ENCODE peak calls at places on chromosomes 5 and 9, in seven cellular contexts. E is brain microvascular endothelial cell; M is left ventricle myocardium inferior; A is neural progenitor cell; K is effector memory CD4-positive, alpha-beta T cell; O is dorsolateral prefrontal cortex; X is tibial artery. W is an unnamed sample.

GRCh38 chr5:174323878-174324281 is 278.4 kb downstream of the NSG2 start:
- DNase-seq in E (peak; percentile 18), M (no peak), A (peak; percentile 89), K (no peak), O (peak; percentile 72), X (peak; percentile 46), W (no peak)

GRCh38 chr5:137039939-137040515 is 459.1 kb downstream of the SPOCK1 start:
- DNase-seq in E (no peak), M (no peak), A (no peak), K (no peak), O (no peak), X (no peak), W (no peak)

GRCh38 chr9:113711251-113711650 is 164.9 kb upstream of the ZNF618 start:
- DNase-seq in E (no peak), M (no peak), A (no peak), K (no peak), O (no peak), X (no peak), W (no peak)

GRCh38 chr5:81428446-81428845 is 34.5 kb upstream of the ACOT12 start:
- DNase-seq in E (no peak), M (no peak), A (no peak), K (no peak), O (no peak), X (no peak), W (no peak)

GRCh38 chr9:124792976-124793594 is 16.2 kb downstream of the OLFML2A start:
- DNase-seq in E (no peak), M (no peak), A (peak; percentile 46), K (no peak), O (no peak), X (no peak), W (no peak)

GRCh38 chr5:149745-150450 is 41.4 kb upstream of the LRRC14B start:
- DNase-seq in E (no peak), M (no peak), A (no peak), K (no peak), O (no peak), X (no peak), W (peak; percentile 36)

GRCh38 chr5:115033861-115034260 is 135.8 kb downstream of the TRIM36 start:
- DNase-seq in E (no peak), M (no peak), A (peak; percentile 30), K (no peak), O (peak; percentile 43), X (no peak), W (no peak)

GRCh38 chr5:164798110-164798509 is 1292.7 kb downstream of the MAT2B start:
- DNase-seq in E (no peak), M (no peak), A (no peak), K (no peak), O (no peak), X (no peak), W (no peak)

GRCh38 chr5:14165375-14166091 is 22.4 kb downstream of the TRIO start:
- DNase-seq in E (peak; percentile 85), M (no peak), A (no peak), K (no peak), O (no peak), X (no peak), W (no peak)

GRCh38 chr9:71636143-71636839 is 132.0 kb downstream of the CEMIP2 start:
- DNase-seq in E (no peak), M (no peak), A (no peak), K (no peak), O (no peak), X (no peak), W (no peak)

GRCh38 chr5:170393235-170393634 is 4.1 kb upstream of the KCNMB1 start:
- DNase-seq in E (peak; percentile 5), M (no peak), A (no peak), K (no peak), O (no peak), X (no peak), W (no peak)

GRCh38 chr5:18052569-18052968 is 418.3 kb downstream of the TAF11L14 start:
- DNase-seq in E (no peak), M (no peak), A (no peak), K (no peak), O (no peak), X (no peak), W (no peak)

GRCh38 chr9:2290382-2290781 is 275.2 kb downstream of the SMARCA2 start:
- DNase-seq in E (no peak), M (no peak), A (no peak), K (no peak), O (no peak), X (no peak), W (no peak)

GRCh38 chr9:27151693-27152397 is 42.8 kb downstream of the TEK start:
- DNase-seq in E (peak; percentile 44), M (no peak), A (no peak), K (no peak), O (no peak), X (no peak), W (peak; percentile 46)

GRCh38 chr9:26706223-26706622 is 186.4 kb downstream of the CAAP1 start:
- DNase-seq in E (no peak), M (no peak), A (no peak), K (no peak), O (no peak), X (no peak), W (peak; percentile 5)

GRCh38 chr5:126858441-126858840 is 81.5 kb downstream of the LMNB1 start:
- DNase-seq in E (no peak), M (no peak), A (no peak), K (no peak), O (no peak), X (no peak), W (no peak)

GRCh38 chr5:125559296-125559695 is 812.9 kb upstream of the ZNF608 start:
- DNase-seq in E (peak; percentile 96), M (no peak), A (no peak), K (no peak), O (no peak), X (no peak), W (peak; percentile 89)

GRCh38 chr5:116575635-116576042 is 1.0 kb upstream of the SEMA6A start:
- DNase-seq in E (no peak), M (no peak), A (peak; percentile 64), K (no peak), O (no peak), X (peak; percentile 65), W (no peak)

GRCh38 chr5:59089767-59090166 is 506.9 kb downstream of the RAB3C start:
- DNase-seq in E (no peak), M (no peak), A (no peak), K (no peak), O (no peak), X (no peak), W (no peak)

GRCh38 chr9:121323449-121324151 is 46.5 kb downstream of the STOM start:
- DNase-seq in E (no peak), M (no peak), A (no peak), K (no peak), O (no peak), X (no peak), W (no peak)

GRCh38 chr9:121321039-121321503 is 49.0 kb downstream of the STOM start:
- DNase-seq in E (peak; percentile 48), M (no peak), A (no peak), K (no peak), O (no peak), X (peak; percentile 70), W (no peak)

GRCh38 chr9:121324316-121324715 is 45.7 kb downstream of the STOM start:
- DNase-seq in E (no peak), M (no peak), A (no peak), K (no peak), O (no peak), X (no peak), W (no peak)

GRCh38 chr9:121322037-121322736 is 47.9 kb downstream of the STOM start:
- DNase-seq in E (peak; percentile 76), M (no peak), A (no peak), K (no peak), O (no peak), X (no peak), W (peak; percentile 93)

GRCh38 chr9:121322737-121323448 is 47.2 kb downstream of the STOM start:
- DNase-seq in E (no peak), M (no peak), A (no peak), K (no peak), O (no peak), X (peak; percentile 64), W (no peak)
- H3K27ac ChIP-seq in E (peak overlapping the region; percentile 90), M (peak overlapping the region; percentile 95), A (no peak overlapping the region), K (no peak overlapping the region), O (peak overlapping the region; percentile 62), X (peak overlapping the region; percentile 92), W (peak overlapping the region; percentile 74)

DNA sequence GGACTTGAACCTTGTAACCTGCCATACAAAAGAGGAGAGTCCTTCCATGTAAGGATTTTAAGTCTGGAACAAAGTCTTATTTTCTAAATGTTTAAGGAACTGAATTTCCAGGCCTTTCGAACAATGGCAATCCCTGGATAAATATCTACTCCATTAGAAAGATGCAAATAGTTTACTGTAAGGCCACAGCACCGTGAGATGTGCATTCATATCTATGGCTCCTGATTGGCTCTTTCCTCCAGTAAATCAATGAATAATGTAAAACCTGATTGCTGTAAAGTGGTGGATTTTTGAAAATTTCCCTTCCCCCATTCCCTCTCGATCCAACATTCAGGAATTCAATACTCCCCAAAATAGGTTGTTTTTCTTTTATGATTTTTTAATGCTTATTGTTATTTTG is 211.6 kb downstream of the MEF2C start:
- DNase-seq in E (no peak), M (no peak), A (no peak), K (no peak), O (no peak), X (no peak), W (no peak)
- H3K27ac ChIP-seq in E (no peak overlapping the region), M (no peak overlapping the region), A (no peak overlapping the region), K (no peak overlapping the region), O (peak overlapping the region; percentile 100), X (no peak overlapping the region), W (no peak overlapping the region)

DNA sequence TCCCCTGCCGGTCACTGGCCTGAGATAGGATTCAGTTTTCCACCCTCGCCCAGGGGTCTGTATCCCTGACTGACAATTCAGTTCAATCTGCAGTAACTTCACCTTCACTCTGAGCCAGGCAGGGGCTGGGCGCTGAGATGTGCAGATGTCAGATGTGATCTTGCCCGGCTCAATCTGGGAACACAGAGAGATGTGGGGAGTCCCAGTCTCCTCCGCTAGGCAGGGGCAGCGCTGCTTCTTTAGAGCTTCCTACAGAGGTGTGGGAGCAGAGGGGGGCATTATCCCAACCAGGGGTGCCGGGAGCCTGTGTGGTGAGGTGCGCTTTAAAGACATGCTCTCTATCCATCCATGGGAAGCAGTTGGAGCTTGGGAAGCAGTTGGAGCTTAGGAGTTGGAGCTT is 14.6 kb downstream of the TMOD1 start:
- DNase-seq in E (no peak), M (no peak), A (no peak), K (no peak), O (no peak), X (no peak), W (no peak)
- H3K27ac ChIP-seq in E (no peak overlapping the region), M (peak overlapping the region; percentile 68), A (no peak overlapping the region), K (no peak overlapping the region), O (no peak overlapping the region), X (peak overlapping the region; percentile 82), W (no peak overlapping the region)

DNA sequence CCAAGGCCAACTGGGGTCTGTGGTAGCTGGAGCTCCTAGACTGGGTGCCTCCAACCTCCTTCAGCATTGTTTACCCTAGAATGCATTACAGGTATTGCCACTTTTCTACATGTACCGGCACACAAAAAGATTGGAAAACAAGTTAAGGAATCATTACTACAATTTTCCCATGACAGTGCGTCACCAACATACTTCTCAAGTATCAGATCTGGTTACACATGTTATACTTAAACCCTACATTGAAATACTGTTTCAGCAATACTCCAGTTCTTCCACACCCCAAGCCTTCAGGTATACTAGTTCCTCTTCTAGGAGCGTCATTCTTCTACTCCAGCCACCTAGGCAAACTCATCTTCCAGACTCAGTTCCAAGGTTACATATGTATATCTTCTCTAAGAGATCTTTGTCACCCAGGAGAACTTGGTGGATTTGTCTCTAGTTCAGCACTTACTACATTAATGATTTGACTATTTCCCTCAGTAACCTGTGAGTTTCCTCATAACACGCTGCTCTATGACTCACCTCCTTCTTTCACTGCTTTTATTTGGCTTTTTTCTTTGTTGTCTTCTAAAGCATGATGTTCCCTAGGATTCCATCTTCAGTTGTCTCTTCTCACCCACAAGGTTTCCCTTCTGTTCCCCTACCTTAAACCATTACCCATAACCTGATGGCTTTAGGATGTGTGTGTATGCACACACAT is 217.0 kb downstream of the AP3B1 start:
- DNase-seq in E (no peak), M (no peak), A (no peak), K (no peak), O (no peak), X (no peak), W (no peak)
- H3K27ac ChIP-seq in E (no peak overlapping the region), M (no peak overlapping the region), A (no peak overlapping the region), K (no peak overlapping the region), O (no peak overlapping the region), X (no peak overlapping the region), W (no peak overlapping the region)